ENCODE peak calls at places on chromosomes 6 and 20, in five cellular contexts. D is posterior cingulate gyrus; L is fibroblast of mammary gland; S is GM12878; Q is activated naive CD8-positive, alpha-beta T cell treated with anti-CD3 and anti-CD28 coated beads, Interleukin-2, amount 50 U/mL, for 16 hours. W is an unnamed sample.

GRCh38 chr20:63873477-63873971 is 8.5 kb downstream of the TPD52L2 start:
- DNase-seq in D (no peak), L (peak), S (no peak), Q (no peak), W (no peak)

GRCh38 chr6:17987576-17988421 is at the start of gene KIF13A:
- DNase-seq in D (peak), L (peak), S (no peak), Q (no peak), W (peak)

GRCh38 chr20:1871807-1872455 is 23.3 kb upstream of the SIRPA start:
- DNase-seq in D (no peak), L (no peak), S (peak), Q (no peak), W (no peak)

GRCh38 chr20:20303320-20303719 is 64.6 kb upstream of the INSM1 start:
- DNase-seq in D (no peak), L (no peak), S (no peak), Q (no peak), W (no peak)

GRCh38 chr20:52569201-52569600 is 377.6 kb upstream of the ZFP64 start:
- DNase-seq in D (no peak), L (no peak), S (no peak), Q (no peak), W (no peak)

GRCh38 chr20:63908008-63908682 is 13.2 kb downstream of the DNAJC5 start:
- DNase-seq in D (no peak), L (no peak), S (no peak), Q (no peak), W (no peak)

GRCh38 chr6:116564921-116565872 is 6.1 kb upstream of the RWDD1 start:
- DNase-seq in D (peak), L (no peak), S (no peak), Q (no peak), W (no peak)

GRCh38 chr6:21438986-21439352 is 154.6 kb upstream of the SOX4 start:
- DNase-seq in D (no peak), L (peak), S (peak), Q (no peak), W (no peak)

GRCh38 chr6:15065603-15066002 is 180.3 kb upstream of the JARID2 start:
- DNase-seq in D (no peak), L (peak), S (no peak), Q (no peak), W (no peak)

GRCh38 chr6:139376054-139376355 is 1.6 kb upstream of the CITED2 start:
- DNase-seq in D (no peak), L (no peak), S (peak), Q (no peak), W (no peak)

GRCh38 chr6:139659711-139660110 is 285.3 kb upstream of the CITED2 start:
- DNase-seq in D (no peak), L (no peak), S (no peak), Q (no peak), W (no peak)

GRCh38 chr20:5531318-5532081 is 214.7 kb upstream of the PROKR2 start:
- DNase-seq in D (no peak), L (peak), S (no peak), Q (no peak), W (no peak)

GRCh38 chr6:142275146-142276006 is 26.4 kb upstream of the ADGRG6 start:
- DNase-seq in D (no peak), L (no peak), S (no peak), Q (no peak), W (no peak)

GRCh38 chr6:147561742-147562141 is 53.3 kb downstream of the SAMD5 start:
- DNase-seq in D (no peak), L (no peak), S (no peak), Q (no peak), W (no peak)

GRCh38 chr6:38997128-38997761 is 51.3 kb upstream of the GLP1R start:
- DNase-seq in D (no peak), L (peak), S (no peak), Q (peak), W (no peak)

GRCh38 chr6:14371530-14371929 is 254.0 kb downstream of the CD83 start:
- DNase-seq in D (no peak), L (no peak), S (no peak), Q (no peak), W (no peak)

GRCh38 chr6:122207794-122208193 is 191.7 kb upstream of the HSF2 start:
- DNase-seq in D (no peak), L (peak), S (no peak), Q (no peak), W (no peak)

GRCh38 chr20:11174861-11175260 is 501.1 kb upstream of the JAG1 start:
- DNase-seq in D (no peak), L (no peak), S (no peak), Q (no peak), W (no peak)

GRCh38 chr6:6771224-6771915 is 182.8 kb downstream of the LY86 start:
- DNase-seq in D (no peak), L (no peak), S (no peak), Q (no peak), W (no peak)

GRCh38 chr20:24337074-24337473 is 132.4 kb upstream of the SYNDIG1 start:
- DNase-seq in D (no peak), L (peak), S (no peak), Q (no peak), W (no peak)

GRCh38 chr6:111220383-111221031 is 133.2 kb downstream of the SLC16A10 start:
- DNase-seq in D (no peak), L (no peak), S (no peak), Q (no peak), W (no peak)

GRCh38 chr20:54200487-54201267 is 7.2 kb upstream of the PFDN4 start:
- DNase-seq in D (no peak), L (no peak), S (no peak), Q (no peak), W (no peak)

GRCh38 chr6:72699142-72699541 is 77.3 kb downstream of the KCNQ5 start:
- DNase-seq in D (no peak), L (peak), S (no peak), Q (no peak), W (no peak)

W was measured in activated T-helper 1 cell treated with anti-CD3 and anti-CD28 coated beads, Interleukin-2, amount 50 U/mL, for 16 hours.